ENCODE peak calls at places on chromosomes 5 and 9, in six cellular contexts. X is activated CD4-positive, alpha-beta T cell treated with anti-CD3 and anti-CD28 coated beads for 24 hours; Q is NCI-H1105; I is HTR-8/SVneo; O is stimulated activated CD4-positive, alpha-beta T cell treated with anti-CD3 and anti-CD28 coated beads, TNF-alpha, amount 100 ng/mL, for 4 hours; T is M059J. J is an unnamed sample.

GRCh38 chr9:121861501-121862180 is 210.2 kb downstream of the DAB2IP start:
- DNase-seq in X (no peak), Q (no peak), I (peak; percentile 39), O (no peak), T (peak; percentile 21), J (peak; percentile 95)

GRCh38 chr5:103119067-103119764 is 722 bp downstream of the GIN1 start:
- DNase-seq in X (no peak), Q (no peak), I (no peak), O (no peak), T (no peak), J (no peak)

GRCh38 chr9:123544007-123544827 is 188.2 kb downstream of the CRB2 start:
- DNase-seq in X (no peak), Q (peak; percentile 15), I (peak; percentile 34), O (no peak), T (peak; percentile 33), J (peak; percentile 42)

GRCh38 chr9:95736370-95736769 is 139.1 kb upstream of the ERCC6L2 start:
- DNase-seq in X (no peak), Q (no peak), I (peak; percentile 10), O (no peak), T (peak; percentile 19), J (peak; percentile 43)

GRCh38 chr5:155381654-155382053 is 368.1 kb downstream of the KIF4B start:
- DNase-seq in X (no peak), Q (no peak), I (no peak), O (no peak), T (no peak), J (no peak)

GRCh38 chr5:74596930-74597329 is 43.6 kb downstream of the ENC1 start:
- DNase-seq in X (no peak), Q (no peak), I (no peak), O (no peak), T (no peak), J (no peak)

GRCh38 chr5:100406640-100407039 is 128.5 kb upstream of the FAM174A start:
- DNase-seq in X (no peak), Q (peak; percentile 54), I (no peak), O (no peak), T (peak; percentile 24), J (no peak)

GRCh38 chr5:1396029-1396816 is 49.0 kb downstream of the SLC6A3 start:
- DNase-seq in X (no peak), Q (no peak), I (no peak), O (no peak), T (no peak), J (no peak)

GRCh38 chr5:39158127-39158593 is 61.2 kb downstream of the FYB1 start:
- DNase-seq in X (no peak), Q (no peak), I (no peak), O (no peak), T (peak; percentile 73), J (no peak)

GRCh38 chr9:35645736-35646582 is 4.8 kb downstream of the SIT1 start:
- DNase-seq in X (no peak), Q (peak; percentile 37), I (no peak), O (no peak), T (no peak), J (peak; percentile 53)

GRCh38 chr9:739362-739761 is 102.1 kb upstream of the DMRT1 start:
- DNase-seq in X (no peak), Q (no peak), I (no peak), O (no peak), T (no peak), J (no peak)

GRCh38 chr9:108033976-108034964 is 544.7 kb upstream of the KLF4 start:
- DNase-seq in X (no peak), Q (no peak), I (no peak), O (no peak), T (peak; percentile 22), J (no peak)

GRCh38 chr9:126326228-126327015 is at the start of gene MVB12B:
- DNase-seq in X (peak; percentile 24), Q (peak; percentile 11), I (peak; percentile 20), O (peak; percentile 33), T (peak; percentile 28), J (peak; percentile 37)

GRCh38 chr9:138104251-138105122 is 226.9 kb downstream of the CACNA1B start:
- DNase-seq in X (no peak), Q (no peak), I (no peak), O (no peak), T (no peak), J (no peak)

GRCh38 chr5:149500922-149501582 is 50.2 kb downstream of the CSNK1A1 start:
- DNase-seq in X (no peak), Q (no peak), I (no peak), O (no peak), T (peak; percentile 88), J (no peak)

J was measured in WERI-Rb-1.